ENCODE peak calls at places on chromosomes 3 and 15, in five cellular contexts. One of them, this sample, is unnamed.

GRCh38 chr3:137471553-137472204 is 292.4 kb upstream of the SOX14 start:
- DNase-seq in neural progenitor cell: no peak
- DNase-seq in activated T-helper 1 cell treated with Interleukin-2 at 50 U/mL for 16 hours: no peak
- DNase-seq in naive thymus-derived CD8-positive, alpha-beta T cell: no peak
- DNase-seq in ovary: no peak
- DNase-seq in this sample: no peak

GRCh38 chr3:53005338-53005737 is 40.5 kb downstream of the SFMBT1 start:
- DNase-seq in naive thymus-derived CD8-positive, alpha-beta T cell: no peak
- DNase-seq in activated T-helper 1 cell treated with Interleukin-2 at 50 U/mL for 16 hours: no peak
- DNase-seq in ovary: no peak
- DNase-seq in neural progenitor cell: no peak
- DNase-seq in this sample: no peak

GRCh38 chr3:177746259-177747021 is 549.2 kb upstream of the TBL1XR1 start:
- DNase-seq in neural progenitor cell: peak
- DNase-seq in activated T-helper 1 cell treated with Interleukin-2 at 50 U/mL for 16 hours: no peak
- DNase-seq in naive thymus-derived CD8-positive, alpha-beta T cell: no peak
- DNase-seq in ovary: no peak
- DNase-seq in this sample: no peak

GRCh38 chr3:184261270-184262165 is at the start of gene CAMK2N2:
- DNase-seq in ovary: no peak
- DNase-seq in neural progenitor cell: peak
- DNase-seq in activated T-helper 1 cell treated with Interleukin-2 at 50 U/mL for 16 hours: peak
- DNase-seq in naive thymus-derived CD8-positive, alpha-beta T cell: peak
- DNase-seq in this sample: peak

GRCh38 chr3:46844851-46845250 is 18.4 kb downstream of the MYL3 start:
- DNase-seq in activated T-helper 1 cell treated with Interleukin-2 at 50 U/mL for 16 hours: no peak
- DNase-seq in naive thymus-derived CD8-positive, alpha-beta T cell: no peak
- DNase-seq in ovary: no peak
- DNase-seq in neural progenitor cell: peak
- DNase-seq in this sample: no peak

GRCh38 chr3:10520118-10520517 is 14.7 kb upstream of the ATP2B2 start:
- DNase-seq in activated T-helper 1 cell treated with Interleukin-2 at 50 U/mL for 16 hours: no peak
- DNase-seq in neural progenitor cell: no peak
- DNase-seq in ovary: no peak
- DNase-seq in naive thymus-derived CD8-positive, alpha-beta T cell: no peak
- DNase-seq in this sample: no peak

GRCh38 chr15:83310521-83311456 is 26.3 kb upstream of the BNC1 start:
- DNase-seq in ovary: no peak
- DNase-seq in neural progenitor cell: no peak
- DNase-seq in activated T-helper 1 cell treated with Interleukin-2 at 50 U/mL for 16 hours: no peak
- DNase-seq in naive thymus-derived CD8-positive, alpha-beta T cell: no peak
- DNase-seq in this sample: no peak

GRCh38 chr3:105538483-105538882 is 171.8 kb downstream of the ALCAM start:
- DNase-seq in neural progenitor cell: no peak
- DNase-seq in naive thymus-derived CD8-positive, alpha-beta T cell: no peak
- DNase-seq in ovary: no peak
- DNase-seq in activated T-helper 1 cell treated with Interleukin-2 at 50 U/mL for 16 hours: no peak
- DNase-seq in this sample: no peak

GRCh38 chr3:37905987-37906674 is 44.5 kb downstream of the CTDSPL start:
- DNase-seq in ovary: no peak
- DNase-seq in neural progenitor cell: no peak
- DNase-seq in naive thymus-derived CD8-positive, alpha-beta T cell: no peak
- DNase-seq in activated T-helper 1 cell treated with Interleukin-2 at 50 U/mL for 16 hours: no peak
- DNase-seq in this sample: no peak

GRCh38 chr3:11335056-11335608 is 62.9 kb downstream of the ATG7 start:
- DNase-seq in ovary: no peak
- DNase-seq in naive thymus-derived CD8-positive, alpha-beta T cell: peak
- DNase-seq in activated T-helper 1 cell treated with Interleukin-2 at 50 U/mL for 16 hours: no peak
- DNase-seq in neural progenitor cell: peak
- DNase-seq in this sample: peak

GRCh38 chr3:89586256-89586655 is 478.8 kb downstream of the EPHA3 start:
- DNase-seq in ovary: no peak
- DNase-seq in naive thymus-derived CD8-positive, alpha-beta T cell: no peak
- DNase-seq in neural progenitor cell: no peak
- DNase-seq in activated T-helper 1 cell treated with Interleukin-2 at 50 U/mL for 16 hours: no peak
- DNase-seq in this sample: no peak

GRCh38 chr3:69791919-69792399 is 52.7 kb downstream of the MITF start:
- DNase-seq in activated T-helper 1 cell treated with Interleukin-2 at 50 U/mL for 16 hours: no peak
- DNase-seq in neural progenitor cell: no peak
- DNase-seq in ovary: no peak
- DNase-seq in naive thymus-derived CD8-positive, alpha-beta T cell: no peak
- DNase-seq in this sample: no peak

GRCh38 chr3:189513281-189514151 is 117.7 kb upstream of the TP63 start:
- DNase-seq in neural progenitor cell: no peak
- DNase-seq in naive thymus-derived CD8-positive, alpha-beta T cell: no peak
- DNase-seq in ovary: no peak
- DNase-seq in activated T-helper 1 cell treated with Interleukin-2 at 50 U/mL for 16 hours: no peak
- DNase-seq in this sample: no peak

GRCh38 chr3:181103605-181104004 is 114.1 kb upstream of the DNAJC19 start:
- DNase-seq in activated T-helper 1 cell treated with Interleukin-2 at 50 U/mL for 16 hours: no peak
- DNase-seq in naive thymus-derived CD8-positive, alpha-beta T cell: no peak
- DNase-seq in ovary: no peak
- DNase-seq in neural progenitor cell: peak
- DNase-seq in this sample: no peak

GRCh38 chr15:98751767-98752166 is 103.4 kb downstream of the IGF1R start:
- DNase-seq in naive thymus-derived CD8-positive, alpha-beta T cell: no peak
- DNase-seq in activated T-helper 1 cell treated with Interleukin-2 at 50 U/mL for 16 hours: no peak
- DNase-seq in neural progenitor cell: no peak
- DNase-seq in ovary: no peak
- DNase-seq in this sample: no peak

GRCh38 chr3:86895202-86895601 is 95.7 kb downstream of the VGLL3 start:
- DNase-seq in neural progenitor cell: no peak
- DNase-seq in activated T-helper 1 cell treated with Interleukin-2 at 50 U/mL for 16 hours: no peak
- DNase-seq in ovary: no peak
- DNase-seq in naive thymus-derived CD8-positive, alpha-beta T cell: no peak
- DNase-seq in this sample: no peak

GRCh38 chr3:173796865-173797264 is 399.3 kb downstream of the NLGN1 start:
- DNase-seq in neural progenitor cell: peak
- DNase-seq in naive thymus-derived CD8-positive, alpha-beta T cell: no peak
- DNase-seq in activated T-helper 1 cell treated with Interleukin-2 at 50 U/mL for 16 hours: no peak
- DNase-seq in ovary: no peak
- DNase-seq in this sample: no peak

GRCh38 chr15:58086479-58086878 is 21.0 kb upstream of the ALDH1A2 start:
- DNase-seq in naive thymus-derived CD8-positive, alpha-beta T cell: no peak
- DNase-seq in ovary: no peak
- DNase-seq in activated T-helper 1 cell treated with Interleukin-2 at 50 U/mL for 16 hours: no peak
- DNase-seq in neural progenitor cell: no peak
- DNase-seq in this sample: no peak

GRCh38 chr15:36230741-36231140 is 348.7 kb upstream of the CDIN1 start:
- DNase-seq in neural progenitor cell: no peak
- DNase-seq in ovary: no peak
- DNase-seq in activated T-helper 1 cell treated with Interleukin-2 at 50 U/mL for 16 hours: no peak
- DNase-seq in naive thymus-derived CD8-positive, alpha-beta T cell: no peak
- DNase-seq in this sample: no peak

GRCh38 chr3:4816718-4817117 is 162.5 kb upstream of the BHLHE40 start:
- DNase-seq in ovary: no peak
- DNase-seq in naive thymus-derived CD8-positive, alpha-beta T cell: no peak
- DNase-seq in neural progenitor cell: no peak
- DNase-seq in activated T-helper 1 cell treated with Interleukin-2 at 50 U/mL for 16 hours: no peak
- DNase-seq in this sample: no peak